ENCODE peak calls at places on chromosomes 6 and 20, in six cellular contexts. One of them, this sample, is unnamed.

GRCh38 chr20:22449115-22449973 is 135.0 kb downstream of the FOXA2 start:
- DNase-seq in bronchial epithelial cell: no peak
- DNase-seq in GM23338: no peak
- DNase-seq in progenitor cell of endocrine pancreas: no peak
- DNase-seq in uterus: no peak
- DNase-seq in mammary epithelial cell: no peak
- DNase-seq in this sample: no peak

GRCh38 chr6:29112135-29112534 is 4.3 kb downstream of the OR2J3 start:
- DNase-seq in bronchial epithelial cell: peak
- DNase-seq in GM23338: peak
- DNase-seq in progenitor cell of endocrine pancreas: no peak
- DNase-seq in uterus: no peak
- DNase-seq in mammary epithelial cell: no peak
- DNase-seq in this sample: no peak

GRCh38 chr6:89353702-89354392 is 1.3 kb upstream of the UBE2J1 start:
- DNase-seq in bronchial epithelial cell: no peak
- DNase-seq in GM23338: no peak
- DNase-seq in progenitor cell of endocrine pancreas: no peak
- DNase-seq in uterus: no peak
- DNase-seq in mammary epithelial cell: no peak
- DNase-seq in this sample: no peak

GRCh38 chr6:57173056-57173885 is 1.1 kb downstream of the BAG2 start:
- DNase-seq in bronchial epithelial cell: peak
- DNase-seq in GM23338: peak
- DNase-seq in progenitor cell of endocrine pancreas: no peak
- DNase-seq in uterus: no peak
- DNase-seq in mammary epithelial cell: peak
- DNase-seq in this sample: no peak

GRCh38 chr20:49846206-49846807 is 33.7 kb downstream of the SLC9A8 start:
- DNase-seq in bronchial epithelial cell: peak
- DNase-seq in GM23338: peak
- DNase-seq in progenitor cell of endocrine pancreas: no peak
- DNase-seq in uterus: peak
- DNase-seq in mammary epithelial cell: peak
- DNase-seq in this sample: no peak

GRCh38 chr20:2118783-2119182 is 17.2 kb downstream of the STK35 start:
- DNase-seq in bronchial epithelial cell: peak
- DNase-seq in GM23338: no peak
- DNase-seq in progenitor cell of endocrine pancreas: no peak
- DNase-seq in uterus: no peak
- DNase-seq in mammary epithelial cell: peak
- DNase-seq in this sample: no peak

GRCh38 chr6:98838027-98838426 is 3.7 kb downstream of the POU3F2 start:
- DNase-seq in bronchial epithelial cell: no peak
- DNase-seq in GM23338: no peak
- DNase-seq in progenitor cell of endocrine pancreas: no peak
- DNase-seq in uterus: no peak
- DNase-seq in mammary epithelial cell: no peak
- DNase-seq in this sample: no peak

GRCh38 chr6:75849329-75850025 is 100.4 kb downstream of the MYO6 start:
- DNase-seq in bronchial epithelial cell: peak
- DNase-seq in GM23338: no peak
- DNase-seq in progenitor cell of endocrine pancreas: no peak
- DNase-seq in uterus: no peak
- DNase-seq in mammary epithelial cell: no peak
- DNase-seq in this sample: no peak

GRCh38 chr6:19368511-19368910 is 468.7 kb upstream of the ID4 start:
- DNase-seq in bronchial epithelial cell: peak
- DNase-seq in GM23338: no peak
- DNase-seq in progenitor cell of endocrine pancreas: no peak
- DNase-seq in uterus: no peak
- DNase-seq in mammary epithelial cell: peak
- DNase-seq in this sample: no peak

GRCh38 chr6:128932061-128932460 is 49.1 kb downstream of the LAMA2 start:
- DNase-seq in bronchial epithelial cell: peak
- DNase-seq in GM23338: no peak
- DNase-seq in progenitor cell of endocrine pancreas: no peak
- DNase-seq in uterus: no peak
- DNase-seq in mammary epithelial cell: peak
- DNase-seq in this sample: no peak

GRCh38 chr6:63634630-63635029 is 972 bp upstream of the PHF3 start:
- DNase-seq in bronchial epithelial cell: no peak
- DNase-seq in GM23338: peak
- DNase-seq in progenitor cell of endocrine pancreas: no peak
- DNase-seq in uterus: no peak
- DNase-seq in mammary epithelial cell: no peak
- DNase-seq in this sample: no peak

GRCh38 chr20:60512436-60512835 is 554.2 kb downstream of the CDH26 start:
- DNase-seq in bronchial epithelial cell: peak
- DNase-seq in GM23338: no peak
- DNase-seq in progenitor cell of endocrine pancreas: no peak
- DNase-seq in uterus: no peak
- DNase-seq in mammary epithelial cell: peak
- DNase-seq in this sample: no peak

GRCh38 chr20:56440346-56441007 is 27.9 kb upstream of the RTF2 start:
- DNase-seq in bronchial epithelial cell: no peak
- DNase-seq in GM23338: no peak
- DNase-seq in progenitor cell of endocrine pancreas: no peak
- DNase-seq in uterus: no peak
- DNase-seq in mammary epithelial cell: no peak
- DNase-seq in this sample: no peak

GRCh38 chr20:64101731-64102621 is 5.4 kb downstream of the NPBWR2 start:
- DNase-seq in bronchial epithelial cell: no peak
- DNase-seq in GM23338: peak
- DNase-seq in progenitor cell of endocrine pancreas: peak
- DNase-seq in uterus: no peak
- DNase-seq in mammary epithelial cell: no peak
- DNase-seq in this sample: no peak

GRCh38 chr20:51400051-51400926 is 142.2 kb downstream of the NFATC2 start:
- DNase-seq in bronchial epithelial cell: peak
- DNase-seq in GM23338: no peak
- DNase-seq in progenitor cell of endocrine pancreas: no peak
- DNase-seq in uterus: no peak
- DNase-seq in mammary epithelial cell: no peak
- DNase-seq in this sample: no peak

GRCh38 chr6:63649269-63649668 is 13.7 kb downstream of the PHF3 start:
- DNase-seq in bronchial epithelial cell: no peak
- DNase-seq in GM23338: no peak
- DNase-seq in progenitor cell of endocrine pancreas: no peak
- DNase-seq in uterus: no peak
- DNase-seq in mammary epithelial cell: no peak
- DNase-seq in this sample: no peak

GRCh38 chr6:142187209-142187608 is 40.1 kb downstream of the VTA1 start:
- DNase-seq in bronchial epithelial cell: peak
- DNase-seq in GM23338: no peak
- DNase-seq in progenitor cell of endocrine pancreas: no peak
- DNase-seq in uterus: no peak
- DNase-seq in mammary epithelial cell: no peak
- DNase-seq in this sample: no peak

GRCh38 chr6:44892579-44892978 is 435.6 kb upstream of the RUNX2 start:
- DNase-seq in bronchial epithelial cell: no peak
- DNase-seq in GM23338: no peak
- DNase-seq in progenitor cell of endocrine pancreas: no peak
- DNase-seq in uterus: no peak
- DNase-seq in mammary epithelial cell: no peak
- DNase-seq in this sample: no peak

GRCh38 chr20:41395669-41396664 is 29.3 kb upstream of the EMILIN3 start:
- DNase-seq in bronchial epithelial cell: no peak
- DNase-seq in GM23338: peak
- DNase-seq in progenitor cell of endocrine pancreas: no peak
- DNase-seq in uterus: no peak
- DNase-seq in mammary epithelial cell: no peak
- DNase-seq in this sample: no peak

GRCh38 chr6:107180114-107180513 is 64.8 kb upstream of the BEND3 start:
- DNase-seq in bronchial epithelial cell: no peak
- DNase-seq in GM23338: no peak
- DNase-seq in progenitor cell of endocrine pancreas: no peak
- DNase-seq in uterus: no peak
- DNase-seq in mammary epithelial cell: no peak
- DNase-seq in this sample: no peak

GRCh38 chr6:107173779-107174178 is 58.5 kb upstream of the BEND3 start:
- DNase-seq in bronchial epithelial cell: peak
- DNase-seq in GM23338: no peak
- DNase-seq in progenitor cell of endocrine pancreas: no peak
- DNase-seq in uterus: no peak
- DNase-seq in mammary epithelial cell: peak
- DNase-seq in this sample: no peak

DNA sequence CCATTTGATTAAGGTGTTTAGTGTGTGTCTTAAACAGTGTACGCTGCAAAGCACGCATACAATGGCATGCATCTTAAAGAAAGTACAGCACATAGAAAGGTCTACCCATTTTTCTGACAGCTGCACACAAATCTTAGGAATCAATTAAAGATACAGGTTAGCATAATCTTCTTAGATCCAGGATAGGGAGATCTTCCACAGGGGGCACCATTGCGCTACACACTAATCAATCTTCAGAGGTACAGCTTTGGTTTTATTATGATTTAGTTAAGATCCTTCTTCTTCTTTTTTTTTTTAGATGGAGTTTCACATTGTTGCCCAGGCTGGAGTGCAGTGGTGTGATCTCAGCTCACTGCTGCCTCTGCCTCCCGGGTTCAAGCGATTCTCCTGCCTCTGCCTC is 63.7 kb upstream of the BEND3 start:
- DNase-seq in bronchial epithelial cell: peak
- DNase-seq in GM23338: peak
- DNase-seq in progenitor cell of endocrine pancreas: no peak
- DNase-seq in uterus: no peak
- DNase-seq in mammary epithelial cell: no peak
- DNase-seq in this sample: no peak
- TF ChIP-seq CTCF in bronchial epithelial cell: peak
- TF ChIP-seq CTCF in GM23338: peak
- TF ChIP-seq CTCF in progenitor cell of endocrine pancreas: no peak
- TF ChIP-seq CTCF in uterus: no peak
- TF ChIP-seq CTCF in mammary epithelial cell: peak
- TF ChIP-seq CTCF in this sample: no peak

DNA sequence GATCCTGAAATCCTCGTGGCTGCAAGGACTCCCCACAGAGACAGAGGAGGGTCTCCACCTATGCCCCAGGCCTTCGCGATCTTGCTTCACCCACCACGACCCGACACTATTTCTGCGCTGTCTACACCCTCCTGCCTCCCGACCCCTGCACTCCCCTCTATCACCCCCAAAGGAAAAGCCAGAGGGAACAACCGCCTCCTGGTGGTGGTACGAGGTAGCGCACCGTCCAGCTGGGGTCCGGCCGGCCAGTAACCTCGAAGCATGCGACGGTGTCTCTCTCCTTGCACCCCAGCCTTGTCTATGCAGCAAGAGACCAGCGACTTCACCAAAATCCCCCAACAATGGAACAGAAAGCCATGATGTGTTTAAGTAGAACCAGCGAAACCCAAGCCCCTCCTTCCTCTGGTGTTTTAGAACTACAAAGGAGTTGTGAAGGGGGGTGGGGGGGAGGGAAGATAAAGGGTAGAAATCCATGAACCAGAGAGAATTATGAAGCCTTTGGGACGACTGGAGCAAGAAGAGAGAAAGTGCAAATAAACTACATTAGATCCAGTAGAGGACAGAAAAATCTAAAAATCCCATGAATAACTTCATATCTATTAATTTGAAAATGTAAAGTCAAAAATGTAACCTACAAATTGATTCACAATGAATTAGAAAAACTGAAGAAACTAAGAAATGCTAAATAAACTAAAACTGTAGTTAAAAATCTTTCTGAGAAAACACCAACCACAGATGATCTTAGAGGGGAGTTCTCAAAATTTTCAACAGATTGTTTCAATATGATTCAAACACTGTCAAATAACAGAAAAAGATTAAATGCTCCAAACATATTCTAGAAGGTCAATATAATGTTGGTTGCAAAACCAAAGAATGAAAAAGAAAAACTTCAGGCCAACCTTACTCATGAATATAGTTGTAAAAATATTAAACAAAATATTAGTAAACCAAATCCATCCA is 168.0 kb downstream of the CDK19 start:
- DNase-seq in bronchial epithelial cell: no peak
- DNase-seq in GM23338: peak
- DNase-seq in progenitor cell of endocrine pancreas: no peak
- DNase-seq in uterus: no peak
- DNase-seq in mammary epithelial cell: no peak
- DNase-seq in this sample: no peak
- TF ChIP-seq CTCF in bronchial epithelial cell: peak
- TF ChIP-seq CTCF in GM23338: peak
- TF ChIP-seq CTCF in progenitor cell of endocrine pancreas: peak
- TF ChIP-seq CTCF in uterus: no peak
- TF ChIP-seq CTCF in mammary epithelial cell: peak
- TF ChIP-seq CTCF in this sample: no peak

GRCh38 chr6:33959661-33960344 is 156.0 kb upstream of the MLN start:
- DNase-seq in bronchial epithelial cell: peak
- DNase-seq in GM23338: no peak
- DNase-seq in progenitor cell of endocrine pancreas: no peak
- DNase-seq in uterus: no peak
- DNase-seq in mammary epithelial cell: peak
- DNase-seq in this sample: no peak

GRCh38 chr6:33958863-33959651 is 155.3 kb upstream of the MLN start:
- DNase-seq in bronchial epithelial cell: no peak
- DNase-seq in GM23338: no peak
- DNase-seq in progenitor cell of endocrine pancreas: no peak
- DNase-seq in uterus: no peak
- DNase-seq in mammary epithelial cell: no peak
- DNase-seq in this sample: no peak

GRCh38 chr6:33956206-33956605 is 152.4 kb upstream of the MLN start:
- DNase-seq in bronchial epithelial cell: no peak
- DNase-seq in GM23338: no peak
- DNase-seq in progenitor cell of endocrine pancreas: no peak
- DNase-seq in uterus: no peak
- DNase-seq in mammary epithelial cell: no peak
- DNase-seq in this sample: no peak

GRCh38 chr6:33957391-33958207 is 153.8 kb upstream of the MLN start:
- DNase-seq in bronchial epithelial cell: no peak
- DNase-seq in GM23338: no peak
- DNase-seq in progenitor cell of endocrine pancreas: no peak
- DNase-seq in uterus: no peak
- DNase-seq in mammary epithelial cell: no peak
- DNase-seq in this sample: no peak

GRCh38 chr6:33958208-33958862 is 154.5 kb upstream of the MLN start:
- DNase-seq in bronchial epithelial cell: no peak
- DNase-seq in GM23338: peak
- DNase-seq in progenitor cell of endocrine pancreas: no peak
- DNase-seq in uterus: no peak
- DNase-seq in mammary epithelial cell: no peak
- DNase-seq in this sample: no peak
- TF ChIP-seq CTCF in bronchial epithelial cell: peak
- TF ChIP-seq CTCF in GM23338: peak
- TF ChIP-seq CTCF in progenitor cell of endocrine pancreas: peak
- TF ChIP-seq CTCF in uterus: no peak
- TF ChIP-seq CTCF in mammary epithelial cell: peak
- TF ChIP-seq CTCF in this sample: no peak

DNA sequence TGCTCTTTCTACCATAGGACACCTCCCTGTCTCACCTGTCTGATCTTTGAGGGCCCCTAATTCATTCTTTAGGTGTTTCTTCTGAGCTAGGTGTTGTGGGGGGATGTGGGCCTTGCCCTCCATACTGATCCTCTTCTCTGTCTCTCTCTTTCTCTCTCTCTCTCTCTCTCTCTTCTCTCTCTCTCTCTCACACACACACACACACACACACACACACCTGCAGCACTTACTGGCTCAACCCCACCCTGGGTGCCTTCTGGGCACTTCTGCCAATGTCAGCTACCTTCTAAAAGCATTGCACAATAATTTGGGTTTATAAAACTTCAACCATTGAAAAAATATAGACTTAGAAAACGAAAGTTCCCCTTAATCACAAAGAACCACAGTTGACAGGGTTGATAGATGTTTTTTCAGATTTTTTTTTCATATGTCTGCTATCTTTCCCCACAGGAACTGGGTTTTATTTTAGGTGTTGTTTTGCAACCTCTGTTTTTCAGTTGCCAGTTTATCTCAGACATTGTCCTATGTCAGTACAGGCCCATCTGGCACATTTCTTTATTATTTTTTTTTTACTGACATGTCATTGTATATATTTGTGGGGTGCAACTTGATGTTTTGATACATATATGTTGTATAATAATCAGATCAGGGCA is 28.1 kb downstream of the PKIG start:
- DNase-seq in bronchial epithelial cell: no peak
- DNase-seq in GM23338: no peak
- DNase-seq in progenitor cell of endocrine pancreas: no peak
- DNase-seq in uterus: no peak
- DNase-seq in mammary epithelial cell: no peak
- DNase-seq in this sample: no peak
- TF ChIP-seq CTCF in bronchial epithelial cell: no peak
- TF ChIP-seq CTCF in GM23338: no peak
- TF ChIP-seq CTCF in progenitor cell of endocrine pancreas: no peak
- TF ChIP-seq CTCF in uterus: no peak
- TF ChIP-seq CTCF in mammary epithelial cell: no peak
- TF ChIP-seq CTCF in this sample: no peak

This sample was measured in thoracic aorta.